ENCODE peak calls at places on chromosomes 2 and 18, in four cellular contexts. H, Q, V and I are unnamed samples.

GRCh38 chr2:142875010-142875409 is 2.5 kb upstream of the KYNU start:
- DNase-seq in H (no peak), Q (no peak), V (no peak), I (no peak)

GRCh38 chr18:58611471-58612131 is 17.3 kb downstream of the ALPK2 start:
- DNase-seq in H (peak; percentile 73), Q (no peak), V (no peak), I (no peak)

GRCh38 chr2:55408098-55408882 is 11.4 kb downstream of the CCDC88A start:
- DNase-seq in H (peak; percentile 70), Q (peak; percentile 49), V (no peak), I (no peak)

GRCh38 chr2:174761837-174762236 is 2.4 kb downstream of the CHRNA1 start:
- DNase-seq in H (no peak), Q (peak; percentile 86), V (no peak), I (no peak)

GRCh38 chr2:124048102-124048501 is 23.0 kb downstream of the CNTNAP5 start:
- DNase-seq in H (no peak), Q (no peak), V (no peak), I (no peak)

GRCh38 chr18:28007841-28008240 is 169.1 kb downstream of the CDH2 start:
- DNase-seq in H (peak; percentile 32), Q (peak; percentile 18), V (no peak), I (no peak)

GRCh38 chr2:1521878-1522495 is 108.7 kb downstream of the TPO start:
- DNase-seq in H (no peak), Q (no peak), V (no peak), I (no peak)

GRCh38 chr2:109173311-109174171 is 44.5 kb downstream of the SH3RF3 start:
- DNase-seq in H (peak; percentile 94), Q (peak; percentile 87), V (no peak), I (no peak)

GRCh38 chr2:197846789-197847188 is 42.4 kb downstream of the PLCL1 start:
- DNase-seq in H (peak; percentile 62), Q (peak; percentile 73), V (no peak), I (no peak)

GRCh38 chr2:2681611-2682295 is 350.7 kb upstream of the MYT1L start:
- DNase-seq in H (no peak), Q (no peak), V (no peak), I (no peak)

GRCh38 chr18:35993013-35993412 is 20.5 kb downstream of the RMP24 start:
- DNase-seq in H (no peak), Q (no peak), V (no peak), I (no peak)

GRCh38 chr2:183291436-183291835 is 167.2 kb downstream of the NUP35 start:
- DNase-seq in H (peak; percentile 11), Q (no peak), V (no peak), I (no peak)

GRCh38 chr18:26711806-26712205 is 153.7 kb downstream of the AQP4 start:
- DNase-seq in H (no peak), Q (no peak), V (no peak), I (no peak)

GRCh38 chr2:42828487-42829416 is 36.4 kb upstream of the HAAO start:
- DNase-seq in H (peak; percentile 67), Q (peak; percentile 63), V (peak; percentile 54), I (peak; percentile 56)

GRCh38 chr2:235031686-235032373 is 80.0 kb downstream of the SH3BP4 start:
- DNase-seq in H (no peak), Q (no peak), V (no peak), I (no peak)

GRCh38 chr2:59276033-59276432 is 1034.9 kb upstream of the FANCL start:
- DNase-seq in H (no peak), Q (no peak), V (no peak), I (no peak)

GRCh38 chr18:9403795-9404564 is 69.4 kb downstream of the TWSG1 start:
- DNase-seq in H (no peak), Q (peak; percentile 22), V (no peak), I (no peak)

GRCh38 chr2:13046557-13047165 is 329.9 kb downstream of the TRIB2 start:
- DNase-seq in H (peak; percentile 34), Q (peak; percentile 24), V (peak; percentile 6), I (no peak)

GRCh38 chr2:154193246-154193645 is 321.5 kb downstream of the GALNT13 start:
- DNase-seq in H (no peak), Q (no peak), V (no peak), I (no peak)

GRCh38 chr2:186533717-186534116 is 47.7 kb downstream of the ZC3H15 start:
- DNase-seq in H (peak; percentile 14), Q (no peak), V (no peak), I (no peak)

GRCh38 chr2:68274022-68274421 is 21.7 kb upstream of the PPP3R1 start:
- DNase-seq in H (no peak), Q (no peak), V (no peak), I (no peak)

GRCh38 chr2:228681426-228681825 is 499.9 kb upstream of the SPHKAP start:
- DNase-seq in H (peak; percentile 73), Q (peak; percentile 49), V (peak; percentile 34), I (no peak)

GRCh38 chr18:38807915-38808314 is 1242.3 kb upstream of the CELF4 start:
- DNase-seq in H (no peak), Q (no peak), V (no peak), I (no peak)

GRCh38 chr2:61439241-61440002 is 31.5 kb downstream of the USP34 start:
- DNase-seq in H (no peak), Q (no peak), V (no peak), I (no peak)

GRCh38 chr2:29562319-29562718 is 359.1 kb downstream of the ALK start:
- DNase-seq in H (no peak), Q (peak; percentile 33), V (no peak), I (no peak)

GRCh38 chr2:28753043-28753683 is 1.5 kb downstream of the PPP1CB start:
- DNase-seq in H (peak; percentile 90), Q (peak; percentile 81), V (peak; percentile 42), I (peak; percentile 51)

GRCh38 chr18:44627245-44627644 is 53.4 kb upstream of the SETBP1 start:
- DNase-seq in H (no peak), Q (peak; percentile 1), V (no peak), I (no peak)

GRCh38 chr2:239277401-239278085 is 123.3 kb downstream of the HDAC4 start:
- DNase-seq in H (no peak), Q (no peak), V (no peak), I (no peak)

GRCh38 chr2:128275498-128276045 is 43.1 kb downstream of the HS6ST1 start:
- DNase-seq in H (no peak), Q (no peak), V (no peak), I (peak; percentile 15)

GRCh38 chr2:212367431-212367830 is 171.2 kb downstream of the ERBB4 start:
- DNase-seq in H (no peak), Q (no peak), V (no peak), I (no peak)

GRCh38 chr18:48199399-48199798 is 209.8 kb downstream of the ZBTB7C start:
- DNase-seq in H (no peak), Q (no peak), V (no peak), I (no peak)

GRCh38 chr2:75465317-75465998 is 95.3 kb downstream of the EVA1A start:
- DNase-seq in H (peak; percentile 57), Q (peak; percentile 55), V (no peak), I (no peak)

GRCh38 chr2:155975734-155976133 is 356.8 kb downstream of the NR4A2 start:
- DNase-seq in H (peak; percentile 41), Q (no peak), V (no peak), I (no peak)

GRCh38 chr2:143264851-143265250 is 135.6 kb downstream of the ARHGAP15 start:
- DNase-seq in H (peak; percentile 89), Q (peak; percentile 92), V (no peak), I (no peak)

GRCh38 chr2:59354498-59354897 is 1113.4 kb upstream of the FANCL start:
- DNase-seq in H (no peak), Q (no peak), V (no peak), I (no peak)

GRCh38 chr2:184534986-184535385 is 63.3 kb upstream of the ZNF804A start:
- DNase-seq in H (no peak), Q (no peak), V (no peak), I (no peak)

DNA sequence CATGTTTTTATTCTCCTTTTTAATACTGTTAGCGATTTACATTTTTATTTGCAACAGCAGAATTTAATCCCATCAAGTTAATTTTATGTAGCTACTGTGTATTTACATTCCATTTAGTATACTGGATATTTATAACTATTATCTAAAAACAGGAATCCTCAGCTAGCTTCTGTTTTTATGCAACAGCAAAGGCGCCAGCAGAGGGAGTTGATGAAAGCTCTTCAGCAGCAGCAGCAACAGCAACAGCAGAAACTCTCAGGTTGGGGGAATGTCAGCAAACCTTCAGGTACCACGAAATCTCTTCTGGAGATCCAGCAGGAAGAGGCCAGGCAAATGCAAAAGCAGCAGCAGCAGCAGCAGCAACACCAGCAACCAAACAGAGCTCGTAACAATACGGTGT is 26.2 kb upstream of the SNORC start:
- DNase-seq in H (no peak), Q (no peak), V (no peak), I (no peak)
- TF ChIP-seq CTCF in H (peak; percentile 15), Q (no peak), V (peak; percentile 4), I (no peak)

DNA sequence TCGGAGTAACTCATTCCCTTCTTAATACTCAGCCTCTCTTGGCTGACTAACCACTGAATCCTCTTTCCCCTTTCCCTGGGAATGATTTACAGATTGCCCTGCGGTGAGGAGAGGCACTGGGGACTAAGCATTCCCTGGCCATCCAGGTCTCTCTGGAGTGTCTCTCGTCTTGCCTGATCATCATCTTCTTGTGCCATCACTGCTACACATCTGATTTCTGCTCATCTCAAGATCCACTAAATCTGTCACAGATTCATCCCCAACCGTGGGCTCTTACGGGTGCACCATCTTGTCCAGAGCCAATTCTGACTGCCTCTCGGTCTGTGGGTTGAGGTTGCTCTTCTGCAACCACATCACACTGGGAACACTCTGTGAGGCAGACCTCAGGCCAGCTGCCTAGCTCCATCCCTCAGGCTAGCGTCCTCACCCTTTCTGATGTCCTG is 12.0 kb downstream of the SFTPB start:
- DNase-seq in H (peak; percentile 66), Q (peak; percentile 65), V (no peak), I (no peak)
- TF ChIP-seq CTCF in H (no peak), Q (no peak), V (no peak), I (no peak)

GRCh38 chr2:149595069-149595963 is 7.7 kb upstream of the MMADHC start:
- DNase-seq in H (peak; percentile 38), Q (peak; percentile 51), V (no peak), I (no peak)
- TF ChIP-seq CTCF in H (peak; percentile 54), Q (peak; percentile 51), V (peak; percentile 24), I (no peak)

GRCh38 chr2:46365913-46366674 is 68.9 kb downstream of the EPAS1 start:
- DNase-seq in H (peak; percentile 19), Q (peak; percentile 27), V (no peak), I (no peak)
- TF ChIP-seq CTCF in H (peak; percentile 80), Q (peak; percentile 59), V (peak; percentile 27), I (no peak)